ENCODE peak calls at places on chromosomes 12 and 14, in nine cellular contexts. M is activated B cell treated with CpG ODN at 0.5 μM for 24 hours, N is neural crest cell, E is AG09319, Q is mucosa of descending colon, H is mammary epithelial cell, T is cardiac fibroblast, O is body of pancreas, A is suprapubic skin. J is an unnamed sample.

GRCh38 chr12:49917126-49917787 is 13.6 kb upstream of the FAIM2 start:
- DNase-seq in M (no peak), N (no peak), E (no peak), Q (no peak), H (no peak), T (no peak), O (no peak), A (peak), J (no peak)

GRCh38 chr12:114447274-114447716 is 41.4 kb upstream of the TBX5 start:
- DNase-seq in M (no peak), N (no peak), E (no peak), Q (no peak), H (no peak), T (no peak), O (no peak), A (no peak), J (no peak)

GRCh38 chr12:1670815-1671268 is 20.0 kb upstream of the ADIPOR2 start:
- DNase-seq in M (no peak), N (no peak), E (no peak), Q (no peak), H (peak), T (no peak), O (no peak), A (no peak), J (no peak)

GRCh38 chr12:49231881-49232650 is 32.8 kb upstream of the TUBA1C start:
- DNase-seq in M (no peak), N (no peak), E (no peak), Q (no peak), H (no peak), T (no peak), O (no peak), A (no peak), J (no peak)

GRCh38 chr12:122793685-122794106 is 19.3 kb downstream of the CCDC62 start:
- DNase-seq in M (no peak), N (peak), E (no peak), Q (no peak), H (peak), T (peak), O (no peak), A (no peak), J (peak)

GRCh38 chr14:59281613-59282012 is 93.1 kb downstream of the DAAM1 start:
- DNase-seq in M (no peak), N (no peak), E (no peak), Q (no peak), H (peak), T (peak), O (no peak), A (no peak), J (no peak)

GRCh38 chr12:45121224-45121623 is 70.3 kb upstream of the DBX2 start:
- DNase-seq in M (no peak), N (no peak), E (no peak), Q (no peak), H (no peak), T (no peak), O (no peak), A (no peak), J (no peak)

GRCh38 chr12:53047221-53048032 is 2.4 kb upstream of the TNS2 start:
- DNase-seq in M (peak), N (peak), E (no peak), Q (peak), H (no peak), T (peak), O (peak), A (peak), J (peak)

GRCh38 chr14:55915464-55915863 is 202.7 kb upstream of the PELI2 start:
- DNase-seq in M (no peak), N (no peak), E (no peak), Q (no peak), H (no peak), T (peak), O (no peak), A (no peak), J (no peak)

GRCh38 chr12:16949351-16949750 is 343.4 kb upstream of the LMO3 start:
- DNase-seq in M (no peak), N (no peak), E (no peak), Q (no peak), H (no peak), T (no peak), O (no peak), A (no peak), J (no peak)

GRCh38 chr12:80044694-80045046 is 54.7 kb upstream of the OTOGL start:
- DNase-seq in M (no peak), N (no peak), E (no peak), Q (no peak), H (peak), T (peak), O (no peak), A (no peak), J (no peak)

GRCh38 chr14:56474419-56475022 is 105.1 kb upstream of the TMEM260 start:
- DNase-seq in M (no peak), N (peak), E (peak), Q (no peak), H (peak), T (peak), O (no peak), A (no peak), J (no peak)

GRCh38 chr14:85824526-85824925 is 294.6 kb downstream of the FLRT2 start:
- DNase-seq in M (no peak), N (no peak), E (no peak), Q (no peak), H (no peak), T (no peak), O (no peak), A (no peak), J (no peak)

GRCh38 chr14:88245321-88245720 is 77.7 kb downstream of the KCNK10 start:
- DNase-seq in M (no peak), N (peak), E (no peak), Q (no peak), H (no peak), T (no peak), O (no peak), A (no peak), J (no peak)

GRCh38 chr14:72443256-72443655 is 450.6 kb downstream of the DPF3 start:
- DNase-seq in M (no peak), N (no peak), E (no peak), Q (no peak), H (no peak), T (no peak), O (no peak), A (no peak), J (no peak)

DNA sequence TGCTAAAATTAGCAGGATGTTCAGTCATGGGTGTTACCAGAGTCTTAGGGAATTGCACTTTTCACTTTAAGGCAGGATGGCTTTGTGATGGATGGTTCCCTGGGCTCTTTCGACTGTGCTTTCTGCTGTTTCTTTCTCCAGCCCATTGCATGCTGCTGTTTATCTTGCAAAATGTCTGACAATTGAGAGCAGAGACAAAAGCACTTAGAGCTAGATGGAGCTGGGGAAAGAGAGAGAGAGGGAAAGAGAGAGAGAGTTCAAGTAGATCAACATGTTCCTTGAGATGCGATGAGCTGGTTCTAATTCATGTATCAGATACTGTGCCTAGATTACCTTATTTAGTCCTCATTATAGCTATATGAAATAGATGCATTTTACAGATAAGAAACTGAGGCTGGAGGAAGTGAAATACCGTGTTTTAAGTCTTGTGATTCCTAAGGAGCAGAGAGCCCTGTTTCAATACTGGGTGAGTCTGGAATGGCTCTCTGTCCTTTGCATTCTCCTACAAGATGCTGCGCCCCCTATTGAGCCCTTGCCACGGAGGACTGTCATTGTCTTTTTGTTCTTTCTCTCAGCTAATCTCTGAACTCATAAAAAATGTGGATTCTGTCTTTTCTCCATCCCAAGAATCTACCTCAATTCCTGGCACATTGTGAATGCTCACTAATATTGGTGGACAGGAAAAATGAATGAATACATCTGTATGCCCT is 227.9 kb downstream of the ALG10B start:
- DNase-seq in M (no peak), N (peak), E (no peak), Q (no peak), H (no peak), T (no peak), O (no peak), A (no peak), J (no peak)
- TF ChIP-seq CTCF in M (no peak), N (no peak), E (no peak), Q (no peak), H (no peak), T (no peak), O (no peak), A (no peak), J (peak)

GRCh38 chr14:50666772-50667490 is 1.2 kb downstream of the SAV1 start:
- DNase-seq in M (no peak), N (no peak), E (peak), Q (no peak), H (peak), T (peak), O (peak), A (no peak), J (no peak)

GRCh38 chr14:50669441-50669986 is 1.4 kb upstream of the SAV1 start:
- DNase-seq in M (no peak), N (no peak), E (no peak), Q (no peak), H (no peak), T (no peak), O (no peak), A (no peak), J (no peak)

GRCh38 chr14:50668008-50668851 is at the start of gene SAV1:
- DNase-seq in M (peak), N (peak), E (peak), Q (peak), H (peak), T (peak), O (peak), A (peak), J (peak)

GRCh38 chr14:50668852-50669194 is 717 bp upstream of the SAV1 start:
- DNase-seq in M (no peak), N (no peak), E (no peak), Q (no peak), H (no peak), T (no peak), O (no peak), A (no peak), J (no peak)

DNA sequence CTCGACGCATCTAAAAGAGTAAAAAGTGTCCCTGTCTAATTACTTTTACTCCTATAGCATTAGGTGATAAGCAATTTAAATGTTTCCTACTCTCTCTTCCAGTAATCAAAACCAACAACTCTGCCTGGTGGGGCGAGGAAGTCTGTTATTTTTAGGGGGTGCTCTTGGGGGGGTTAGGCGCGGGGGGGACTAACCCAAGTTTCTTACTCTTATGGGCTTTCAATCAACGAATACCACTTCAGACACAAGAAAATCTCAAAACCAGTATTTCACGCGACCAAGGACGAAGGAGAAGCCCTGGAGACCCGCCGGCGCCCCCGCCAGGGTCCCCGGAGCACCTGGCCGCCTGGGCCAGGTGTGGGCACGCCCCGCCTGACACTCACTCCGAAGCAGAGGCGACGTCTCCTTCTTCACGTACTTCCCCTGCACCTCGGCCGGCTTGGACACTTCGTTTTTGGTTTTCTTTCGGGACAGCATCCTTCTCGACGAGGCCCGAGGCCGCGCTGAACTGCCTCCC is 557 bp downstream of the SAV1 start:
- DNase-seq in M (no peak), N (no peak), E (no peak), Q (peak), H (peak), T (no peak), O (peak), A (peak), J (no peak)
- TF ChIP-seq CTCF in M (no peak), N (no peak), E (no peak), Q (no peak), H (no peak), T (no peak), O (no peak), A (no peak), J (no peak)

GRCh38 chr14:103886304-103887169 is 39.2 kb upstream of the PPP1R13B start:
- DNase-seq in M (no peak), N (no peak), E (no peak), Q (no peak), H (no peak), T (peak), O (no peak), A (no peak), J (no peak)
- TF ChIP-seq CTCF in M (no peak), N (peak), E (no peak), Q (no peak), H (no peak), T (peak), O (no peak), A (no peak), J (peak)

GRCh38 chr14:99657645-99658155 is 12.8 kb downstream of the HHIPL1 start:
- DNase-seq in M (no peak), N (no peak), E (no peak), Q (no peak), H (no peak), T (no peak), O (no peak), A (no peak), J (no peak)

GRCh38 chr14:99658218-99658617 is 13.3 kb downstream of the HHIPL1 start:
- DNase-seq in M (no peak), N (no peak), E (no peak), Q (no peak), H (no peak), T (no peak), O (no peak), A (no peak), J (no peak)

GRCh38 chr14:99660006-99660566 is 15.2 kb downstream of the HHIPL1 start:
- DNase-seq in M (no peak), N (no peak), E (no peak), Q (no peak), H (no peak), T (no peak), O (no peak), A (no peak), J (no peak)

GRCh38 chr14:99660794-99661193 is 15.9 kb downstream of the HHIPL1 start:
- DNase-seq in M (no peak), N (no peak), E (no peak), Q (no peak), H (no peak), T (no peak), O (no peak), A (no peak), J (no peak)

GRCh38 chr14:99659333-99659741 is 14.4 kb downstream of the HHIPL1 start:
- DNase-seq in M (no peak), N (no peak), E (no peak), Q (no peak), H (no peak), T (no peak), O (no peak), A (no peak), J (no peak)
- TF ChIP-seq CTCF in M (no peak), N (no peak), E (no peak), Q (no peak), H (peak), T (no peak), O (no peak), A (no peak), J (no peak)

J was measured in type B pancreatic cell.